ENCODE peak calls at places on chromosomes 2 and 18, in six cellular contexts. D, S, H, O, T and Q are unnamed samples.

GRCh38 chr2:110770696-110771425 is 38.5 kb downstream of the ACOXL start:
- DNase-seq in D (no peak), S (no peak), H (peak; percentile 84), O (no peak), T (peak; percentile 82), Q (no peak)

GRCh38 chr2:29165362-29166236 is 50.4 kb downstream of the CLIP4 start:
- DNase-seq in D (no peak), S (no peak), H (peak; percentile 84), O (no peak), T (no peak), Q (no peak)

GRCh38 chr2:133787651-133788050 is 219.4 kb upstream of the NCKAP5 start:
- DNase-seq in D (no peak), S (no peak), H (peak; percentile 15), O (no peak), T (no peak), Q (no peak)

GRCh38 chr2:47357475-47357874 is 45.5 kb upstream of the MSH2 start:
- DNase-seq in D (no peak), S (no peak), H (peak; percentile 34), O (no peak), T (peak; percentile 78), Q (no peak)

GRCh38 chr2:237060518-237061312 is 25.0 kb upstream of the COPS8 start:
- DNase-seq in D (no peak), S (peak; percentile 33), H (peak; percentile 82), O (no peak), T (peak; percentile 87), Q (peak; percentile 24)

GRCh38 chr2:237390235-237390634 is 23.7 kb downstream of the COL6A3 start:
- DNase-seq in D (no peak), S (no peak), H (no peak), O (no peak), T (no peak), Q (no peak)

GRCh38 chr2:211351998-211352397 is 795.6 kb downstream of the CPS1 start:
- DNase-seq in D (no peak), S (no peak), H (no peak), O (no peak), T (peak; percentile 53), Q (no peak)

GRCh38 chr2:167944825-167945659 is 302.4 kb downstream of the STK39 start:
- DNase-seq in D (no peak), S (no peak), H (peak; percentile 40), O (no peak), T (no peak), Q (no peak)

GRCh38 chr18:75161629-75162028 is 47.3 kb downstream of the PTGR3 start:
- DNase-seq in D (no peak), S (no peak), H (peak; percentile 31), O (no peak), T (peak; percentile 51), Q (peak; percentile 23)
- TF ChIP-seq CTCF in D (no peak), S (no peak), H (no peak), O (no peak), T (no peak), Q (no peak)

DNA sequence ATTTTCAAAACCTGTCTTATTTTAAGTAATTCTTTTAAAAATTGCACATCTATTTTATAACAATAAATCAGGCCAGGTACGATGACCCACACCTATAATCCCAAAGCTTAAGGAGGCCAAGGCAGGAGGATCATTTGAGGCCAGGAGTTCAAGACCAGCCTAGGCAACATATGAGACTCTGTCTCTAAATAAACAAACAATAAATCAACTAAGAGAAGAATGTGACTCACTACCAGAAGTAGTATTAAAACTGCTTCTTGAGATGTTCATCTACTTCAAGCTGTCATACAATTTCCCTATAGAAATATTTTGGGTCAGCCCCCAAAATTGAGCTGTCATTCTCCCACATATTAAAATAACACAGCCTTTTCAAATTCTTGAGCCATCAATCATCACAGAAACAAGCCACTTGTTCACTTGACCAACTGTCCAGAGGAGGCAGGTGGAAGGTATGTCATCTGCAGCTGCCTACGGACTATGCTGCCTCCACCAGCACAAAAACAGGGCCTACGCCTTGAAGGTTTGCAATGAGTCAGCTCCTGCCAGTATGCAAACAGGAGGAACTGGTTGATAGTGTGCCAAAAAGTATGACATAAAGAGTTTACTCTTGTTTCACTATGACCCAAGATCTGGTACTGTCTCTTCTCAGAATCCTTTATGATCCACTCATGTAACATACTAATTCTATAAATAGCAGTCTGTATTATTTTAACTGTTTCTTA is 33.6 kb downstream of the KIDINS220 start:
- DNase-seq in D (no peak), S (no peak), H (peak; percentile 82), O (no peak), T (no peak), Q (peak; percentile 68)
- TF ChIP-seq CTCF in D (peak; percentile 48), S (no peak), H (no peak), O (no peak), T (no peak), Q (no peak)

DNA sequence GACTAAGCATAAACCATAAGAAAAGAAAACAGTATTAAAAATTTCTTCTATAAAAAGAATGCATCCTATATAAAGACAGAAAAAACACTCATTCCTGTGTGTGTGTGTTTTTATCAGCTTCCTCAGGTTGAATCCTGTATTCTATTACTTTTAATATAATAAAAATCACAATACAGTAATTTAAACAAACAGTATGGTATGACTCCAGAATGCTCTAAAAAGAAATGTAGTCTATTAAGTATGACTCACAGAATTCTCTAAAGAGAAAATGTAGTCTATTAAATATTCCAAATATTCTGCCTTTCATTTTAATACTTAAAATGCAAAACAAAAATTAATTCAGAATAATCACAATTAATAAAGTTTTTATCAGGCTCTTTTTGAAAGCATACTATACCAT is 19.8 kb downstream of the CCDC88A start:
- DNase-seq in D (no peak), S (no peak), H (no peak), O (no peak), T (no peak), Q (no peak)
- TF ChIP-seq CTCF in D (no peak), S (no peak), H (no peak), O (no peak), T (no peak), Q (no peak)

GRCh38 chr2:205323929-205324328 is 358.4 kb upstream of the NRP2 start:
- DNase-seq in D (no peak), S (no peak), H (peak; percentile 38), O (no peak), T (no peak), Q (no peak)
- TF ChIP-seq CTCF in D (peak; percentile 65), S (peak; percentile 14), H (peak; percentile 35), O (no peak), T (peak; percentile 81), Q (peak; percentile 54)

DNA sequence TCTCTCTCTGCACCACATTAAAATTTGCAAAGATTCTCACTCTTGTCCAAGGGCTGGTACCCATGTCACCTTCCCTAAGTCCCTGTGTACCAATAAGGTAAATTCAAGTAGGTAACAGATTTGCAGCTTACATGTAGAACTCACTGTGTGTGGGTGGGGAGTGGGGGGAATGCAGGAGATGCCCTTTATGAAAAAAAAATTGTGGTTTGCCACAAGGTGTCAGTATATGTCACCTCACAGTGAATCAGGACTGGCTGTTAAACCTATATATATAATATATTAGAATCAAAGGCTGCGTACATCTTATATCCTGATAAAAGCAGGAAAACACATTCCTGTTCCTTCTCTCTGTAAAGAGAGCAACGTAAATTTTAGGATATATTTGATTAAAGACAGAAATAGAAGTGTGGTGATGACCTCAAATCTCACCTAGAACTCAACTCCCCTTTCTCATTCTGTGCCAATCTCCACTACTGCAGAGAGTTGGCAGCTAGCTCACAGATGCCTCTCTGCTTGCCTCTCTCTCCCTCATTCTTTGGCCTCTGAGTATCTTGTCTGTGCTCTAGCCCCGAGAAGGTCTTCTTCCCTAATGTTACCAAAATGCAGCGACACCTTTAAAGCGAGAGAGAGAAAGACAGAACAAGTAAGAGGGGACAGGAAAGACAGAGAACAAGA is 529 bp downstream of the XDH start:
- DNase-seq in D (no peak), S (no peak), H (peak; percentile 20), O (no peak), T (no peak), Q (peak; percentile 40)
- TF ChIP-seq CTCF in D (peak; percentile 74), S (peak; percentile 40), H (no peak), O (no peak), T (peak; percentile 69), Q (no peak)